ENCODE peak calls at places on chromosomes 7 and 10, in eight cellular contexts. One of them, this sample, is unnamed.

GRCh38 chr7:140067052-140067451 is 4.3 kb upstream of the PARP12 start:
- DNase-seq in RPMI8226: no peak
- DNase-seq in IMR-90: no peak
- DNase-seq in transverse colon: no peak
- DNase-seq in stimulated activated CD4-positive, alpha-beta T cell treated with anti-CD3 and anti-CD28 coated beads, Interleukin-4, amount 100 ng/mL, for 1 hour: no peak
- DNase-seq in progenitor cell of endocrine pancreas: no peak
- DNase-seq in A549: no peak
- DNase-seq in iPS-NIHi11: no peak
- DNase-seq in this sample: no peak

GRCh38 chr10:132387723-132388210 is 9.2 kb upstream of the PWWP2B start:
- DNase-seq in iPS-NIHi11: peak
- DNase-seq in IMR-90: peak
- DNase-seq in A549: peak
- DNase-seq in transverse colon: peak
- DNase-seq in progenitor cell of endocrine pancreas: peak
- DNase-seq in RPMI8226: peak
- DNase-seq in stimulated activated CD4-positive, alpha-beta T cell treated with anti-CD3 and anti-CD28 coated beads, Interleukin-4, amount 100 ng/mL, for 1 hour: peak
- DNase-seq in this sample: peak

GRCh38 chr7:137343483-137343841 is at the start of gene PTN:
- DNase-seq in IMR-90: peak
- DNase-seq in A549: no peak
- DNase-seq in stimulated activated CD4-positive, alpha-beta T cell treated with anti-CD3 and anti-CD28 coated beads, Interleukin-4, amount 100 ng/mL, for 1 hour: no peak
- DNase-seq in RPMI8226: no peak
- DNase-seq in progenitor cell of endocrine pancreas: peak
- DNase-seq in transverse colon: peak
- DNase-seq in iPS-NIHi11: peak
- DNase-seq in this sample: no peak

GRCh38 chr10:48692748-48693147 is 8.1 kb downstream of the WDFY4 start:
- DNase-seq in stimulated activated CD4-positive, alpha-beta T cell treated with anti-CD3 and anti-CD28 coated beads, Interleukin-4, amount 100 ng/mL, for 1 hour: no peak
- DNase-seq in transverse colon: no peak
- DNase-seq in A549: no peak
- DNase-seq in IMR-90: no peak
- DNase-seq in RPMI8226: no peak
- DNase-seq in progenitor cell of endocrine pancreas: no peak
- DNase-seq in iPS-NIHi11: no peak
- DNase-seq in this sample: no peak

GRCh38 chr10:93468532-93469213 is 13.5 kb downstream of the MYOF start:
- DNase-seq in A549: peak
- DNase-seq in iPS-NIHi11: no peak
- DNase-seq in transverse colon: no peak
- DNase-seq in stimulated activated CD4-positive, alpha-beta T cell treated with anti-CD3 and anti-CD28 coated beads, Interleukin-4, amount 100 ng/mL, for 1 hour: no peak
- DNase-seq in progenitor cell of endocrine pancreas: no peak
- DNase-seq in RPMI8226: no peak
- DNase-seq in IMR-90: peak
- DNase-seq in this sample: no peak

GRCh38 chr10:112519129-112519761 is 72.2 kb downstream of the VTI1A start:
- DNase-seq in iPS-NIHi11: no peak
- DNase-seq in stimulated activated CD4-positive, alpha-beta T cell treated with anti-CD3 and anti-CD28 coated beads, Interleukin-4, amount 100 ng/mL, for 1 hour: no peak
- DNase-seq in transverse colon: peak
- DNase-seq in progenitor cell of endocrine pancreas: no peak
- DNase-seq in IMR-90: no peak
- DNase-seq in A549: peak
- DNase-seq in RPMI8226: no peak
- DNase-seq in this sample: no peak

GRCh38 chr7:2931034-2931415 is 86.9 kb upstream of the GNA12 start:
- DNase-seq in A549: no peak
- DNase-seq in transverse colon: no peak
- DNase-seq in IMR-90: no peak
- DNase-seq in RPMI8226: no peak
- DNase-seq in iPS-NIHi11: no peak
- DNase-seq in progenitor cell of endocrine pancreas: no peak
- DNase-seq in stimulated activated CD4-positive, alpha-beta T cell treated with anti-CD3 and anti-CD28 coated beads, Interleukin-4, amount 100 ng/mL, for 1 hour: no peak
- DNase-seq in this sample: peak

GRCh38 chr7:151728286-151728660 is 148.6 kb downstream of the PRKAG2 start:
- DNase-seq in A549: no peak
- DNase-seq in iPS-NIHi11: no peak
- DNase-seq in progenitor cell of endocrine pancreas: no peak
- DNase-seq in IMR-90: no peak
- DNase-seq in stimulated activated CD4-positive, alpha-beta T cell treated with anti-CD3 and anti-CD28 coated beads, Interleukin-4, amount 100 ng/mL, for 1 hour: no peak
- DNase-seq in transverse colon: no peak
- DNase-seq in RPMI8226: no peak
- DNase-seq in this sample: no peak

GRCh38 chr7:99947608-99948007 is 18.2 kb upstream of the GJC3 start:
- DNase-seq in IMR-90: no peak
- DNase-seq in progenitor cell of endocrine pancreas: no peak
- DNase-seq in transverse colon: no peak
- DNase-seq in A549: no peak
- DNase-seq in iPS-NIHi11: no peak
- DNase-seq in stimulated activated CD4-positive, alpha-beta T cell treated with anti-CD3 and anti-CD28 coated beads, Interleukin-4, amount 100 ng/mL, for 1 hour: no peak
- DNase-seq in RPMI8226: no peak
- DNase-seq in this sample: no peak

GRCh38 chr7:129531721-129532120 is 29.4 kb downstream of the SMKR1 start:
- DNase-seq in stimulated activated CD4-positive, alpha-beta T cell treated with anti-CD3 and anti-CD28 coated beads, Interleukin-4, amount 100 ng/mL, for 1 hour: no peak
- DNase-seq in A549: no peak
- DNase-seq in IMR-90: no peak
- DNase-seq in RPMI8226: no peak
- DNase-seq in progenitor cell of endocrine pancreas: no peak
- DNase-seq in iPS-NIHi11: no peak
- DNase-seq in transverse colon: no peak
- DNase-seq in this sample: no peak

GRCh38 chr10:104824378-104825006 is 183.4 kb downstream of the SORCS3 start:
- DNase-seq in RPMI8226: peak
- DNase-seq in IMR-90: no peak
- DNase-seq in progenitor cell of endocrine pancreas: peak
- DNase-seq in A549: peak
- DNase-seq in stimulated activated CD4-positive, alpha-beta T cell treated with anti-CD3 and anti-CD28 coated beads, Interleukin-4, amount 100 ng/mL, for 1 hour: peak
- DNase-seq in transverse colon: no peak
- DNase-seq in iPS-NIHi11: peak
- DNase-seq in this sample: no peak

This sample was measured in tibial artery.